ENCODE peak calls at places on chromosomes 3 and 15, in four cellular contexts. H, Y, M and Q are unnamed samples.

GRCh38 chr3:19866751-19867347 is 67.2 kb downstream of the EFHB start:
- DNase-seq in H (peak; percentile 25), Y (no peak), M (no peak), Q (peak; percentile 43)

GRCh38 chr3:49647741-49648140 is 26.4 kb upstream of the APEH start:
- DNase-seq in M (no peak), H (no peak), Y (no peak), Q (no peak)

GRCh38 chr3:129226374-129226773 is 23.0 kb upstream of the COPG1 start:
- DNase-seq in M (peak; percentile 81), H (peak; percentile 93), Y (no peak), Q (no peak)

GRCh38 chr15:42691770-42692169 is 45.2 kb downstream of the CDAN1 start:
- DNase-seq in Y (no peak), M (peak; percentile 41), H (no peak), Q (no peak)

GRCh38 chr15:101070502-101071273 is 151.5 kb downstream of the LRRK1 start:
- DNase-seq in M (no peak), H (no peak), Y (no peak), Q (no peak)

GRCh38 chr15:89321521-89322410 is 12.9 kb downstream of the POLG start:
- DNase-seq in M (no peak), Y (no peak), H (no peak), Q (no peak)

GRCh38 chr3:69011331-69011730 is 2.2 kb downstream of the EOGT start:
- DNase-seq in H (no peak), Y (no peak), M (no peak), Q (no peak)

GRCh38 chr3:106609666-106610301 is 741.0 kb upstream of the CBLB start:
- DNase-seq in M (no peak), H (peak; percentile 76), Y (peak; percentile 15), Q (peak; percentile 67)

GRCh38 chr3:47359283-47359682 is 21.5 kb upstream of the PTPN23 start:
- DNase-seq in H (no peak), Y (no peak), M (no peak), Q (no peak)

GRCh38 chr3:195810455-195810845 is 1.3 kb downstream of the MUC4 start:
- DNase-seq in M (no peak), Y (no peak), H (no peak), Q (no peak)

GRCh38 chr3:146090521-146090920 is 70.5 kb downstream of the PLOD2 start:
- DNase-seq in Y (no peak), M (no peak), H (no peak), Q (no peak)

GRCh38 chr3:65146149-65146548 is 458.3 kb upstream of the ADAMTS9 start:
- DNase-seq in M (no peak), Y (no peak), H (no peak), Q (no peak)

GRCh38 chr3:99981138-99981537 is 133.2 kb downstream of the FILIP1L start:
- DNase-seq in M (no peak), Y (no peak), H (no peak), Q (no peak)

GRCh38 chr3:132418916-132419315 is 1.6 kb downstream of the DNAJC13 start:
- DNase-seq in M (no peak), H (no peak), Y (no peak), Q (no peak)

GRCh38 chr3:52317601-52318000 is 1.5 kb downstream of the DNAH1 start:
- DNase-seq in H (peak; percentile 24), Y (peak; percentile 63), M (peak; percentile 94), Q (peak; percentile 71)

GRCh38 chr3:133271491-133271890 is 128.4 kb upstream of the BFSP2 start:
- DNase-seq in H (no peak), M (no peak), Y (no peak), Q (no peak)

GRCh38 chr3:18436213-18436612 is 11.1 kb upstream of the SATB1 start:
- DNase-seq in Y (no peak), M (no peak), H (no peak), Q (no peak)

GRCh38 chr3:155676252-155676981 is 68.5 kb downstream of the PLCH1 start:
- DNase-seq in M (no peak), Y (no peak), H (no peak), Q (no peak)

GRCh38 chr3:16616083-16616482 is 10.9 kb upstream of the DAZL start:
- DNase-seq in H (no peak), M (no peak), Y (no peak), Q (no peak)

GRCh38 chr3:133038089-133038730 is at the start of gene TMEM108:
- DNase-seq in Y (no peak), M (peak; percentile 95), H (peak; percentile 64), Q (no peak)

GRCh38 chr15:88312941-88313579 is 56.5 kb upstream of the NTRK3 start:
- DNase-seq in Y (no peak), H (no peak), M (no peak), Q (no peak)

GRCh38 chr3:69364354-69364753 is 21.5 kb downstream of the FRMD4B start:
- DNase-seq in H (no peak), M (no peak), Y (no peak), Q (no peak)

GRCh38 chr3:22887664-22888291 is 315.3 kb upstream of the UBE2E2 start:
- DNase-seq in M (no peak), H (no peak), Y (no peak), Q (no peak)

GRCh38 chr3:195441971-195442572 is 748 bp downstream of the ACAP2 start:
- DNase-seq in H (peak; percentile 47), Y (peak; percentile 33), M (peak; percentile 87), Q (peak; percentile 45)

GRCh38 chr3:108090066-108090700 is 648 bp downstream of the CD47 start:
- DNase-seq in Y (peak; percentile 57), M (no peak), H (peak; percentile 32), Q (peak; percentile 86)

GRCh38 chr3:136562031-136562430 is 190.1 kb downstream of the STAG1 start:
- DNase-seq in M (no peak), H (no peak), Y (no peak), Q (no peak)

GRCh38 chr3:136559896-136560295 is 192.3 kb downstream of the STAG1 start:
- DNase-seq in H (no peak), M (no peak), Y (no peak), Q (no peak)
- H3K4me3 ChIP-seq in H (no peak overlapping the region), M (no peak overlapping the region), Y (no peak overlapping the region), Q (no peak overlapping the region)

GRCh38 chr3:189673535-189673934 is 42.3 kb downstream of the TP63 start:
- DNase-seq in H (no peak), Y (no peak), M (no peak), Q (no peak)

GRCh38 chr3:189677667-189678066 is 46.5 kb downstream of the TP63 start:
- DNase-seq in Y (no peak), M (no peak), H (no peak), Q (no peak)

DNA sequence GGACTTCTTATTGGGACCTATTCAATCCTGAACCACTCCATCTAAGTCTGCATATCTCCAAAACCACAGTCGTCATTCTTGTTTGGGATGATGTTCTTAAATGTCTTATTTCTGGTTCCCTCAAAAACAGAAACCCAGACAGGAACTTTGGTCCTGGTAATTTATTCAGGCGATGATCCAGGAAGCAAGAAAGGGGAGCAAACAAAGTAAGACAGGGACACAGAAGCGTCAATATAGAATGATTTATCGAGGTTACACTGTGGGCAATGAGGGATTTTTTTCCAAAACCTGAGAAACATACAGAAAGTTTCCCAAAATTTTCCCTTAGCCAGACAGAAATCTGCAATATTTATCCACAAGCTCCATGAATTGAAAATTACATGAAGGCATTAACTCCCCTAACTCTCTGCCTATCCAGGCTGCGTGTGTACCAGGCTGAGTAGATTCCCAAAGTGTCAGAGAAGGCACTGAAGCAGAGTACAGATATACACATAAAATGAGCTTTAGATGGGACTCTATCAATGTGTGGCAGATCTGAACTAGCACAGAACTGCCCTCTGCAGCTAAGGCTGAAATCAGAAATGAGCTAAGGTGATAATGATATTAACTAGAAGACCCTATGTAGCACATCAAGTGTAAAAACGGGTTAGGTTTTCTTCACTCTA is 43.2 kb downstream of the TP63 start:
- DNase-seq in Y (no peak), H (no peak), M (no peak), Q (no peak)
- H3K4me3 ChIP-seq in Y (no peak overlapping the region), H (no peak overlapping the region), M (no peak overlapping the region), Q (no peak overlapping the region)

GRCh38 chr15:91469627-91470567 is 369.8 kb downstream of the SV2B start:
- DNase-seq in M (no peak), Y (peak; percentile 22), H (no peak), Q (peak; percentile 89)
- H3K4me3 ChIP-seq in M (no peak overlapping the region), Y (no peak overlapping the region), H (no peak overlapping the region), Q (no peak overlapping the region)

GRCh38 chr3:156816091-156816793 is 9.9 kb upstream of the LEKR1 start:
- DNase-seq in H (no peak), M (peak; percentile 91), Y (peak; percentile 4), Q (peak; percentile 9)
- H3K4me3 ChIP-seq in H (peak overlapping the region; percentile 44), M (peak overlapping the region; percentile 66), Y (peak overlapping the region; percentile 59), Q (peak overlapping the region; percentile 26)

GRCh38 chr3:194286747-194287146 is 64.4 kb downstream of the CPN2 start:
- DNase-seq in H (no peak), M (no peak), Y (no peak), Q (no peak)

GRCh38 chr3:194285024-194285858 is 65.9 kb downstream of the CPN2 start:
- DNase-seq in Y (no peak), M (no peak), H (no peak), Q (no peak)

GRCh38 chr3:194284351-194284750 is 66.8 kb downstream of the CPN2 start:
- DNase-seq in M (no peak), H (no peak), Y (no peak), Q (no peak)

GRCh38 chr3:194287392-194287791 is 63.7 kb downstream of the CPN2 start:
- DNase-seq in M (no peak), Y (no peak), H (no peak), Q (no peak)

GRCh38 chr3:194285859-194286197 is 65.3 kb downstream of the CPN2 start:
- DNase-seq in Y (no peak), H (no peak), M (no peak), Q (no peak)
- H3K4me3 ChIP-seq in Y (no peak overlapping the region), H (no peak overlapping the region), M (no peak overlapping the region), Q (no peak overlapping the region)

GRCh38 chr3:7000501-7000900 is 139.6 kb downstream of the GRM7 start:
- DNase-seq in M (no peak), Y (no peak), H (no peak), Q (no peak)
- H3K4me3 ChIP-seq in M (no peak overlapping the region), Y (no peak overlapping the region), H (no peak overlapping the region), Q (no peak overlapping the region)

DNA sequence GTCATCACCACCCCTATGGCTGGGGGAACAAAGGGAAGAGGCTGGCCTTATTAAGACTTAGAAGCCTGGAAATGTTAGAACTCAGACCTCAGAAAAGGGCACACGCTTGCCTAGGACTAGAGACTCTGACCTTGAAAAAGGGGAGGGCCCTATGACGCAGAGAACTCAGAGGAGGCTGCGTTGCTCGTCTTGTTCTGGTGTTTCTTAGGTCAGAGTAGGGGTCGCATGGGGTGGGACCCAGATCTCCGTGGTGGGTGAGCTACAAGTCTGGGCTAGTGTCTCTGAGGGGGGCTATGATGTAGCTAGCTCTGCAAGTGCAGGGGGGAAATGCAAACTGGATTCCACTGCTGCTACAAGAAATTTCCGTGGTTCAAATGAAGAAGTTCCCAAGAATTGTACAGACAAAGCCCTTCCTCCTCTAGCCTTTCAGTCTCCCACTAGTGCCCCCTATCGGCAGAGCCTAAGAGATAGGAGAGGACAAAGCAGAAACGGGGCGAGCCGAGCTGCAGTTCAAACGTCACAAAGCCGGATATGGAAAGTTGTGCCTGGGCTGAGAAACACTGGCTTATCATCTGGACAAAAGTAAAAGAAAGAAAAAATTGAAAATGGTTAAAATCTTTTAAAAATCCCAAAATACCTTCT is 392.9 kb upstream of the ROBO2 start:
- DNase-seq in M (no peak), Y (no peak), H (no peak), Q (no peak)
- H3K4me3 ChIP-seq in M (no peak overlapping the region), Y (no peak overlapping the region), H (no peak overlapping the region), Q (no peak overlapping the region)